ENCODE peak calls at places on chromosomes 7 and 10, in five cellular contexts. S, U, Z, R and M are unnamed samples.

GRCh38 chr10:131851332-131851731 is 49.5 kb upstream of the PPP2R2D start:
- DNase-seq in S (no peak), U (no peak), Z (no peak), R (no peak), M (no peak)

GRCh38 chr10:62805139-62806092 is 896 bp downstream of the ADO start:
- DNase-seq in S (peak), U (peak), Z (no peak), R (peak), M (no peak)

GRCh38 chr10:88994034-88994433 is 3.4 kb downstream of the FAS start:
- DNase-seq in S (no peak), U (peak), Z (no peak), R (no peak), M (no peak)

GRCh38 chr10:43075612-43076003 is 1.3 kb upstream of the RET start:
- DNase-seq in S (no peak), U (no peak), Z (no peak), R (peak), M (no peak)

GRCh38 chr10:46520941-46521340 is 35.5 kb downstream of the GPRIN2 start:
- DNase-seq in S (no peak), U (peak), Z (no peak), R (peak), M (peak)

GRCh38 chr7:14195896-14196295 is 206.4 kb upstream of the ETV1 start:
- DNase-seq in S (no peak), U (peak), Z (no peak), R (no peak), M (no peak)

GRCh38 chr7:159103382-159104187 is 41.1 kb downstream of the VIPR2 start:
- DNase-seq in S (no peak), U (no peak), Z (no peak), R (no peak), M (no peak)

GRCh38 chr10:57948796-57949195 is 318.9 kb downstream of the IPMK start:
- DNase-seq in S (no peak), U (no peak), Z (no peak), R (no peak), M (no peak)

GRCh38 chr10:12337407-12337806 is 11.9 kb upstream of the CAMK1D start:
- DNase-seq in S (no peak), U (no peak), Z (no peak), R (no peak), M (no peak)

GRCh38 chr10:52105301-52105700 is 208.8 kb upstream of the DKK1 start:
- DNase-seq in S (no peak), U (no peak), Z (no peak), R (no peak), M (no peak)

GRCh38 chr10:126049741-126050140 is 153.4 kb downstream of the FANK1 start:
- DNase-seq in S (no peak), U (peak), Z (no peak), R (peak), M (peak)

GRCh38 chr7:155263522-155264197 is 34.0 kb upstream of the INSIG1 start:
- DNase-seq in S (no peak), U (peak), Z (no peak), R (no peak), M (no peak)

GRCh38 chr7:148437043-148437442 is 153.5 kb upstream of the C7orf33 start:
- DNase-seq in S (no peak), U (no peak), Z (no peak), R (no peak), M (no peak)

GRCh38 chr7:7208524-7208923 is 26.2 kb downstream of the C1GALT1 start:
- DNase-seq in S (no peak), U (no peak), Z (no peak), R (no peak), M (no peak)

DNA sequence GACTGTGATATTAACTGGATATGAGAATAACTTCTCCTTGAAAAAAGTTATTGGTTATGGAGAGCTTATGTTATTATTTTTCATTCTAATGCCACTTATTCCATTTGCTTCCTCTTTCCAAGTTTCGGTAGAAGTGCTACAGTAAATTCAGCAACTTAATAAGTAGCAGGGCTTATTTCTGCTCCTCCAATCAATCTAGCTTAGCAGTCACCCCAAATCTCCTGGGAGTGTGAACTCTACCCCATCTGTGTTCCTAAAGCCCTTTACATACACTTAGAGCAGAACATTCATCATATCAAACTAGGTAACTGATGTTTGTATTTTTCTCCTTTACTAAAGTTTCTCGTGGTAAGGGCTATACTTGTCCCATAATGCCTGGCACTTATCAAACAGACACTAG is 8.7 kb downstream of the ARL3 start:
- DNase-seq in S (no peak), U (no peak), Z (no peak), R (no peak), M (no peak)
- H3K4me3 ChIP-seq in S (no peak), U (no peak), Z (no peak), R (no peak), M (no peak)

DNA sequence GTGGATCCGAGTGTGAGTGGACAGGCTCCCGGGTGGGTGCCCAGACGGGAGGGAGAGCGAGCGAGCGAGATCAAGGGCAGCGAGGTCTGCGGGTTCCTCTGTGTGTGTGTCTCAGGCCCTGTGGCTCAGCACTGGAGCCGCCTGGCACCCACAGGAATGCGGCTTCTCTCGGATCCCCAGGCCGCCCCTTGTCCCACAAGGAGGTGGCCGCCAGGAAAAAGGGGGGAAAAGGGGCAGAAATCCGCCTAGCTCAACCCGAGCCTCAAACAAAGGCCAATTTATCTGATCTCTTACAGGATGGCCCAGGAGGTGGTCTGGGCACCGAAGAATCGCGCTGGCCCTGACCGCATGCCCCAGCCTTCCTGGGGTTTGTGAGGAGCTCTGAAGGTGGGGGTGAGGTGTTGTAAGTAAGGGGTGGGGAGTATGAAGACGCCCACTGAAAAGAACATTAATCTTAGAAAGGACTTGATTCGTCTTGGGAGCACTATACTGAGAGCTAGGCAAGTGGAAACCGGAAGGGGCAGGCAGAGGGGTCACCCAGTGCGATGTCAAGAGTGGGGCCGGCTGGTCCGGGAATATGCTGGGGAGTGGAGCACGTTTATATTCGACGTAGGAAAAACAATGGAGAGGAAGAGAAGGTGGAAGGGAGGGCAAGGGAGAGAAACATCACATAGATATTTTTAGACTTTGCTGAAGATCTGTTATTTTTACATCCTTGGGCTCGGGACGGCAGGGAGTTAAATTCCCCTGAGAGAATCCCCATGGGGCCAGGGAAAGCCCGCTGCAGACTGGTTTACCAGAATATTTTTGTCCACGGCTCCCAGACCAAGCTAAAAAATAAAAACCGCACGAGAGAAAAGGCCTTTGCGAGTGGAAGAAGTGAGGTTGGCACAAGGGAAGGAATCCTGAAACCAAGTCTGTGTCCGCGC is 7.2 kb downstream of the DLX5 start:
- DNase-seq in S (no peak), U (no peak), Z (no peak), R (no peak), M (no peak)
- H3K4me3 ChIP-seq in S (no peak), U (no peak), Z (no peak), R (no peak), M (no peak)

GRCh38 chr10:71302874-71303568 is 16.0 kb upstream of the SLC29A3 start:
- DNase-seq in S (no peak), U (peak), Z (no peak), R (peak), M (peak)

GRCh38 chr10:71302451-71302850 is 16.6 kb upstream of the SLC29A3 start:
- DNase-seq in S (no peak), U (no peak), Z (no peak), R (no peak), M (no peak)

GRCh38 chr10:71301371-71301916 is 17.6 kb upstream of the SLC29A3 start:
- DNase-seq in S (no peak), U (no peak), Z (no peak), R (no peak), M (no peak)

GRCh38 chr10:71299071-71299759 is 19.8 kb upstream of the SLC29A3 start:
- DNase-seq in S (no peak), U (no peak), Z (no peak), R (no peak), M (no peak)

DNA sequence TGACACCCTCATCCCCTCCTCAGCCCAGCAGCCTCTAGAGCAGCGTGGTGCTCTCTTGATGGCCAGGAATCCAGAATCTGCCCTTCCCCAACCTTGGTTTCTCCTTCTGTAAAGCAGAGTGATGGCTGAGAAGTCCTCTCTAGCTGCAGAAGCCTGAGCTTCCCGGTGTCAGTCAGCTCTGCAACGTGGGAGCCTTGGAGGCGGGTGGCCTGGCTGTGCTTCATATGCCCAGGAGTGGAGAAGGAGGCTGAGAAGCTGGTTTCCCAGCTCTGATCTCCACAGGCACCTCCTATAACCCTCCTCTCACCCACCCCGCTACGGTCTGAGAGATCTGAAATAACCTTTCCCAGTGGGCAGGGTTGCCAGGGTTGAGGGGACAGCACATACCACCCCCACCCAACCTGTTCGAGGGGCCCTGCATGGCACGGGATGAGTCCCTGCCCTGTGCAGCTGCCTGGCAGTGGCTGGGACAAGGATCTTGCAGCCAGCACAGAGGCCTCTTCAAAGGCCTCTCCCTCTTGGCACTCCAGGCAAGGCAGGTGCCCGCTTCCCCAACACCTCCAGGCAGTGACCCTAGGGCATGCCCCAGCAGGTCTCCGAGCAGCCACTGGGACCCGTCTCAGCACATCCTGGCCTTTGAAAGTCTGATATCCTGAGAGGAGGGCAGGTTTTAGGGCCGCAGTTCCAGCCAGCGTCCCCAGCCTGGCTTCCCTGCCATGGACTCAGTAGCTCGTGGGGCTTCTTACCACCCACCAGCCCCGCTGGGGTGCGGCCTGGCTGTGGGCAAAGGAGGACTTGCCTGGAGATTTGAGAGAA is 18.3 kb upstream of the SLC29A3 start:
- DNase-seq in S (no peak), U (no peak), Z (no peak), R (no peak), M (no peak)
- H3K4me3 ChIP-seq in S (no peak), U (no peak), Z (no peak), R (no peak), M (no peak)

DNA sequence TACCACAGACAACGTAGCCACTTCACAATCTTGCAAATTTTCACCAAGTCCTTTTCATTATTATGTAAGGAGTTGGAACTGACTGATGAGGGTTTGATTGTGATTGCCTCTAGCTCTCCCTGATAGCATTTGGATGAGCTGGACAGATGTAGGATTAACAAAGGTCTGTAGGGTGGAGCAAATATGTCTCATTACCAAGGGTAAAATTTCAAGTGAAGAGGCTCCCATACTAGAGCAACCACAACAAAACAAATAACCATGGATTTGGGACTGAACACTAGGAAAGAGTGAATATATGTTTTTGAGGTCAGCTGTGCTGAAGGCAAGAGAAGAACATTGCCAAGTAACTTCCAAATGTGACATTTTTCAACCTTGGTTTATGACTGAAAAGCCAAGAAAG is 281.7 kb downstream of the NEBL start:
- DNase-seq in S (no peak), U (no peak), Z (no peak), R (no peak), M (no peak)
- H3K4me3 ChIP-seq in S (no peak), U (no peak), Z (no peak), R (no peak), M (no peak)

DNA sequence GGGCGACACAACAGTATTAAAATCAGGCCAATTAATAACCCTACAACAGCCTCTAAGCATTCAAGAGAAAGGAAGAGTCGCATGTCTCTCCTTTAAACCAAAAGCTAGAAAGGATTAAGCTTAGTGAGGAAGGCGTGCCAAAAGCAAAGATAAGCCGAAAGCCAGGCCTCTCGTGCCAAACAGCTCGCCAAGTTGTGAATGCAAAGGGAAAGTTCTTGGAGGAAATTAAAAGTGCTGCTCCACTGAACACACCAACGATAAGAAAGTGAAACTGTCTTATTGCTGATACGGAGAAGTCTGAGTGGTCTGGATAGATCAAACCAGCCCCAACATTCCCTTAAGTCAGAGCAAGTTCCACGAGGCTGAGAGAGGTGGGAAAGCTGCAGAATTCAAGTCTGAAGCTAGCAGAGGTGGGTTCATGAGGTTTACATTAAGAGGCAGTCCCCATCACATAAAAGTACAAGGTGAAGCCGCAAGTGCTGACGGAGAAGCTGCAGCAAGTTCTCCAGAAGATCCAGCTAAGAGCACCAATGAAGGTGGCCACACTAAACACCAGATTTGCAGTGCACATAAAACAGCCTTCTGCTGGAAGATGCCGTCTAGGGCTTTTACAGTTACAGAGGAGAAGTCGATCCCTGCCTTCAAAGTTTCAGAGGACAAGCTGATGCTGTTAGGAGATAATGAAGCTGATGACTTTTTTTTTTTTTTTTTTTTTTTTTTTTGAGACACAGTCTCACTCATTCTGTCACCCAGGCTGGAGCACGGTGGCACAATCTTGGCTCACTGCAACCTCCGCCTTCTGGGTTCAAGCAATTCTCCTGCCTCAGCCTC is 194.7 kb downstream of the MAD1L1 start:
- DNase-seq in S (no peak), U (peak), Z (no peak), R (no peak), M (no peak)
- H3K4me3 ChIP-seq in S (no peak), U (peak), Z (no peak), R (no peak), M (no peak)

DNA sequence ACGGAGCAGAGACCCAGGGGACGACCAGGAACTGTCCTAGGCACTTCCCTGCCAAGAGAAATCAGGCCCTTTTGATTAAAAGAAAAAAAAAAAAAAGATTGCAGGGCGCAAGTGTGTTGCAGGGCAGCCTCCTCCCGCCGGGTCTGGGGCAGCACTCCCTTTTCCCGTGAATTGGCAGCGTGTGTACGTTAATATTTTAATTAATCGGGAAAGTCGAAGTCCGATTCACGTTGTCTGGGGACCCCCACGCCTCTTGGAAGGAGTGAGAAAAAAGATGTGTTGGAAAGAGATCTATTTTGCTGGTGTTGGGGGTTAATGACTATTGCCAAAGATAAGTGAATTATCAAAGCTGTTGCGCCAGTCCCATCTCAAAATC is 1.3 kb upstream of the EBF3 start:
- DNase-seq in S (no peak), U (no peak), Z (no peak), R (no peak), M (no peak)
- H3K4me3 ChIP-seq in S (no peak), U (no peak), Z (peak), R (no peak), M (peak)

DNA sequence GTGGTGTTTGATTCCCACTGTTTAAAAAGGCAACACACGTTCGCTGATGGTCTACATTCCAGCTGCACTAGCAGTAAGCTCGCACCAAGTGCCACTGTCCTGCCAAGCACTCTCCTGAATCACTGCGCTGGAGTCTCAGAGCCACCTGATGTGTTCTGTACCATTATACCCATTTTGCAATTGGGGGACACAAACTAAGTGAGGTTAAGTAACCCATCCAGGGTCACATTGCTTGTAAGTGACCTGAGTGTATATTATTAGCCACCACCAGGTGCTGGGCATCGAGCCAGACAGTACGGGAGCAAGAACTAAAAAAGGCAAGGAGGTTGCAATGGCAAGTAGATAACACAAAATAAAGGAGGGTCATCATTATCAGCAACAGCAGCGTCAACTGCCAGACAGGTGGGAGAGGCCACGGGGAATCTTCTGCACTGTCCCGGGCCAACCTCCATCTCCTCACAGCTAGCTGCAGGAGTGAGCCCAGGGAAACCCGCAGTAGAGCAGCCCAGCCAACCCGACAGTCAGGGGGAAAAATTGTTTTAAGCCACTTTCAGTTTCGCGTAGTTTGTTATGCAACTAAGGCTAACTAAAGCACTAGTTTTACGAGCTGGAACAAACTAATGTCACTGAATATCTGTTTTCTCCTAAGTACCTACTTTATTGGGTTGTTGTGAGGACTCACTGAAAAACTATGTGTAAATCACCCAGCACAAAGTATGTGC is 712 bp upstream of the CPVL start:
- DNase-seq in S (no peak), U (peak), Z (no peak), R (peak), M (no peak)
- H3K4me3 ChIP-seq in S (no peak), U (no peak), Z (peak), R (peak), M (no peak)

GRCh38 chr10:19532411-19532810 is 283.8 kb upstream of the PLXDC2 start:
- DNase-seq in S (no peak), U (no peak), Z (no peak), R (no peak), M (no peak)

GRCh38 chr10:19531324-19531723 is 284.9 kb upstream of the PLXDC2 start:
- DNase-seq in S (no peak), U (no peak), Z (no peak), R (no peak), M (no peak)
- H3K4me3 ChIP-seq in S (no peak), U (no peak), Z (no peak), R (no peak), M (no peak)

DNA sequence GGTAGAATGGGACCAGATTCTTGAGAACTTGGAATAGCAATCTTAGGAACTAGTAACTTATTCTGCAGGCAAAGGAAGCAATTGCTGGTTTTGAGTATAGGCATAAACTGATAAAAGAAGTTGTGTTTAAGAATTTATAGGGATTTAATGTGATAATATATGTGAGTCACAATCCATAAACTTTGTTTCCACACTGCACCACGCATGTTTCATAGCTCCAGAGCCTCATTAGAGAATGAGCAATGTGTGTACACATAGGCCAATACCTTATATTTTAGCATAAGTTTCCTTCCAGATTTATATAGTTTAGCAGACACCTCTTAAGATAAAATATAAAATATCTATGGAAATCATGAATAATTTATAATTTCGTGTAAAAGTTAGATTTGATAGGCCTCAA is 175.5 kb upstream of the SEMA3A start:
- DNase-seq in S (no peak), U (no peak), Z (no peak), R (peak), M (no peak)
- H3K4me3 ChIP-seq in S (no peak), U (no peak), Z (no peak), R (no peak), M (no peak)